ENCODE peak calls at places on chromosome 12, in five cellular contexts. One of them, this sample, is unnamed.

GRCh38 chr12:4353785-4354208 is 25.7 kb downstream of the FGF23 start:
- DNase-seq in HepG2: no peak
- DNase-seq in SK-N-SH: peak
- DNase-seq in PC-3: peak
- DNase-seq in mesendoderm: peak
- DNase-seq in this sample: no peak

GRCh38 chr12:11667159-11667558 is 17.7 kb downstream of the ETV6 start:
- DNase-seq in SK-N-SH: no peak
- DNase-seq in PC-3: no peak
- DNase-seq in HepG2: no peak
- DNase-seq in mesendoderm: no peak
- DNase-seq in this sample: no peak

GRCh38 chr12:38053655-38054464 is 262.7 kb upstream of the ALG10B start:
- DNase-seq in mesendoderm: peak
- DNase-seq in PC-3: peak
- DNase-seq in SK-N-SH: peak
- DNase-seq in HepG2: peak
- DNase-seq in this sample: peak

GRCh38 chr12:130768120-130768519 is 52.0 kb upstream of the RIMBP2 start:
- DNase-seq in mesendoderm: no peak
- DNase-seq in PC-3: peak
- DNase-seq in SK-N-SH: no peak
- DNase-seq in HepG2: no peak
- DNase-seq in this sample: no peak

GRCh38 chr12:52006726-52007157 is at the start of gene TAMALIN:
- DNase-seq in HepG2: no peak
- DNase-seq in PC-3: no peak
- DNase-seq in SK-N-SH: peak
- DNase-seq in mesendoderm: peak
- DNase-seq in this sample: peak

GRCh38 chr12:48185181-48185919 is 1.9 kb downstream of the CCDC184 start:
- DNase-seq in mesendoderm: no peak
- DNase-seq in SK-N-SH: no peak
- DNase-seq in PC-3: no peak
- DNase-seq in HepG2: no peak
- DNase-seq in this sample: no peak

GRCh38 chr12:131105736-131106356 is 152.1 kb downstream of the ADGRD1 start:
- DNase-seq in HepG2: no peak
- DNase-seq in mesendoderm: no peak
- DNase-seq in SK-N-SH: no peak
- DNase-seq in PC-3: no peak
- DNase-seq in this sample: peak

GRCh38 chr12:52280796-52281560 is 6.5 kb downstream of the KRT86 start:
- DNase-seq in HepG2: peak
- DNase-seq in mesendoderm: no peak
- DNase-seq in SK-N-SH: no peak
- DNase-seq in PC-3: peak
- DNase-seq in this sample: peak

GRCh38 chr12:52081263-52081733 is 1.8 kb downstream of the SMIM41 start:
- DNase-seq in mesendoderm: no peak
- DNase-seq in SK-N-SH: peak
- DNase-seq in PC-3: no peak
- DNase-seq in HepG2: no peak
- DNase-seq in this sample: no peak

GRCh38 chr12:78002878-78003277 is 172.2 kb downstream of the NAV3 start:
- DNase-seq in PC-3: peak
- DNase-seq in mesendoderm: no peak
- DNase-seq in SK-N-SH: peak
- DNase-seq in HepG2: no peak
- DNase-seq in this sample: no peak

GRCh38 chr12:72098622-72099021 is 160.0 kb downstream of the TPH2 start:
- DNase-seq in SK-N-SH: no peak
- DNase-seq in HepG2: no peak
- DNase-seq in PC-3: no peak
- DNase-seq in mesendoderm: no peak
- DNase-seq in this sample: no peak

GRCh38 chr12:49609875-49610154 is 4.4 kb upstream of the FAM186B start:
- DNase-seq in SK-N-SH: no peak
- DNase-seq in mesendoderm: peak
- DNase-seq in HepG2: no peak
- DNase-seq in PC-3: peak
- DNase-seq in this sample: no peak

GRCh38 chr12:22533155-22533554 is 11.2 kb downstream of the C2CD5 start:
- DNase-seq in PC-3: no peak
- DNase-seq in SK-N-SH: no peak
- DNase-seq in HepG2: no peak
- DNase-seq in mesendoderm: no peak
- DNase-seq in this sample: no peak

GRCh38 chr12:32016680-32017482 is 57.7 kb downstream of the RESF1 start:
- DNase-seq in SK-N-SH: no peak
- DNase-seq in PC-3: no peak
- DNase-seq in mesendoderm: no peak
- DNase-seq in HepG2: no peak
- DNase-seq in this sample: no peak

GRCh38 chr12:65501935-65502334 is 223.5 kb downstream of the MSRB3 start:
- DNase-seq in PC-3: no peak
- DNase-seq in mesendoderm: no peak
- DNase-seq in SK-N-SH: no peak
- DNase-seq in HepG2: no peak
- DNase-seq in this sample: no peak

GRCh38 chr12:51922762-51923505 is 15.6 kb downstream of the ACVRL1 start:
- DNase-seq in mesendoderm: no peak
- DNase-seq in PC-3: peak
- DNase-seq in SK-N-SH: no peak
- DNase-seq in HepG2: no peak
- DNase-seq in this sample: no peak

GRCh38 chr12:75877588-75878381 is 153.8 kb downstream of the PHLDA1 start:
- DNase-seq in PC-3: no peak
- DNase-seq in mesendoderm: peak
- DNase-seq in HepG2: no peak
- DNase-seq in SK-N-SH: no peak
- DNase-seq in this sample: no peak

GRCh38 chr12:76790564-76791552 is 26.9 kb downstream of the ZDHHC17 start:
- DNase-seq in PC-3: peak
- DNase-seq in SK-N-SH: peak
- DNase-seq in HepG2: peak
- DNase-seq in mesendoderm: no peak
- DNase-seq in this sample: no peak

GRCh38 chr12:121802843-121803698 is 738 bp upstream of the SETD1B start:
- DNase-seq in HepG2: peak
- DNase-seq in mesendoderm: peak
- DNase-seq in SK-N-SH: peak
- DNase-seq in PC-3: peak
- DNase-seq in this sample: peak

GRCh38 chr12:109952160-109952858 is 43.9 kb downstream of the GIT2 start:
- DNase-seq in PC-3: no peak
- DNase-seq in SK-N-SH: no peak
- DNase-seq in mesendoderm: no peak
- DNase-seq in HepG2: no peak
- DNase-seq in this sample: no peak

GRCh38 chr12:56941299-56942017 is 7.2 kb upstream of the SDR9C7 start:
- DNase-seq in PC-3: peak
- DNase-seq in HepG2: peak
- DNase-seq in SK-N-SH: no peak
- DNase-seq in mesendoderm: peak
- DNase-seq in this sample: no peak

GRCh38 chr12:67069451-67070306 is 199.5 kb upstream of the CAND1 start:
- DNase-seq in mesendoderm: peak
- DNase-seq in PC-3: peak
- DNase-seq in HepG2: peak
- DNase-seq in SK-N-SH: peak
- DNase-seq in this sample: peak

GRCh38 chr12:62263956-62264355 is 3.8 kb downstream of the USP15 start:
- DNase-seq in SK-N-SH: no peak
- DNase-seq in mesendoderm: no peak
- DNase-seq in PC-3: no peak
- DNase-seq in HepG2: no peak
- DNase-seq in this sample: no peak

GRCh38 chr12:78878447-78878846 is 13.9 kb downstream of the SYT1 start:
- DNase-seq in PC-3: peak
- DNase-seq in mesendoderm: no peak
- DNase-seq in SK-N-SH: no peak
- DNase-seq in HepG2: no peak
- DNase-seq in this sample: no peak

GRCh38 chr12:132718644-132719043 is 8.0 kb downstream of the PGAM5 start:
- DNase-seq in mesendoderm: no peak
- DNase-seq in PC-3: no peak
- DNase-seq in HepG2: no peak
- DNase-seq in SK-N-SH: no peak
- DNase-seq in this sample: no peak
- H3K9ac ChIP-seq in mesendoderm: no peak
- H3K9ac ChIP-seq in PC-3: no peak
- H3K9ac ChIP-seq in HepG2: no peak
- H3K9ac ChIP-seq in SK-N-SH: no peak
- H3K9ac ChIP-seq in this sample: no peak

GRCh38 chr12:124391340-124392261 is 96.7 kb downstream of the RFLNA start:
- DNase-seq in mesendoderm: no peak
- DNase-seq in HepG2: no peak
- DNase-seq in SK-N-SH: no peak
- DNase-seq in PC-3: peak
- DNase-seq in this sample: peak
- H3K9ac ChIP-seq in mesendoderm: no peak
- H3K9ac ChIP-seq in HepG2: no peak
- H3K9ac ChIP-seq in SK-N-SH: peak
- H3K9ac ChIP-seq in PC-3: peak
- H3K9ac ChIP-seq in this sample: no peak

GRCh38 chr12:93079976-93080375 is 150.9 kb upstream of the EEA1 start:
- DNase-seq in SK-N-SH: no peak
- DNase-seq in PC-3: no peak
- DNase-seq in mesendoderm: no peak
- DNase-seq in HepG2: no peak
- DNase-seq in this sample: no peak
- H3K9ac ChIP-seq in SK-N-SH: no peak
- H3K9ac ChIP-seq in PC-3: no peak
- H3K9ac ChIP-seq in mesendoderm: no peak
- H3K9ac ChIP-seq in HepG2: no peak
- H3K9ac ChIP-seq in this sample: no peak

DNA sequence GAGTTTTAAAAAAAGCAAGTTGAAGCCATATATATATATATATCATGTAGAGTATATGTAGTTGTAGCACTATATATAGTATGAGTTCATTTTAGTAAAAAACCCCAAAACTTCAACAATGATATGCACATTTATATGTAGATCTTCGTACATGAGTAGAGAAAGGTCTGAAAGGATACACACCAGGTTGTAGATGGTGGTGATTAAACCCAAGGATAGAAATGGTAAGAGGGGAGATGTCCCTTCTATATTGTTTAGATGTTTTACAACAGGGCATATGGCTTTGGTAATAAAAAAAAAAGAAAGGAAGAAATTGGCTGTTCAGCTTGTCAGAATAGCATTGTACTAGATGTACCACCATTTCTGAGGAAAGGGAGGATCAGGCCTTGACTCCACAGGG is 31.9 kb upstream of the MED13L start:
- DNase-seq in HepG2: no peak
- DNase-seq in PC-3: no peak
- DNase-seq in SK-N-SH: no peak
- DNase-seq in mesendoderm: no peak
- DNase-seq in this sample: no peak
- H3K9ac ChIP-seq in HepG2: no peak
- H3K9ac ChIP-seq in PC-3: no peak
- H3K9ac ChIP-seq in SK-N-SH: no peak
- H3K9ac ChIP-seq in mesendoderm: no peak
- H3K9ac ChIP-seq in this sample: no peak